ENCODE peak calls at places on chromosomes 3 and 15, in ten cellular contexts. One of them, this sample, is unnamed.

GRCh38 chr3:139578783-139579182 is 39.2 kb upstream of the RBP1 start:
- DNase-seq in mucosa of descending colon: no peak
- DNase-seq in vagina: no peak
- DNase-seq in cardiac muscle cell: no peak
- DNase-seq in lower lobe of right lung: no peak
- DNase-seq in MM.1S: no peak
- DNase-seq in foreskin keratinocyte: no peak
- DNase-seq in naive thymus-derived CD4-positive, alpha-beta T cell: no peak
- DNase-seq in CD8-positive, alpha-beta memory T cell: no peak
- DNase-seq in HCT116: no peak
- DNase-seq in this sample: no peak

GRCh38 chr3:186165331-186165730 is 56.4 kb upstream of the ETV5 start:
- DNase-seq in mucosa of descending colon: no peak
- DNase-seq in vagina: no peak
- DNase-seq in cardiac muscle cell: no peak
- DNase-seq in lower lobe of right lung: no peak
- DNase-seq in MM.1S: no peak
- DNase-seq in foreskin keratinocyte: no peak
- DNase-seq in naive thymus-derived CD4-positive, alpha-beta T cell: no peak
- DNase-seq in CD8-positive, alpha-beta memory T cell: no peak
- DNase-seq in HCT116: no peak
- DNase-seq in this sample: no peak

GRCh38 chr3:18295171-18295920 is 129.8 kb downstream of the SATB1 start:
- DNase-seq in mucosa of descending colon: no peak
- DNase-seq in vagina: no peak
- DNase-seq in cardiac muscle cell: peak; percentile 81
- DNase-seq in lower lobe of right lung: peak; percentile 68
- DNase-seq in MM.1S: peak; percentile 52
- DNase-seq in foreskin keratinocyte: peak; percentile 81
- DNase-seq in naive thymus-derived CD4-positive, alpha-beta T cell: no peak
- DNase-seq in CD8-positive, alpha-beta memory T cell: no peak
- DNase-seq in HCT116: peak; percentile 87
- DNase-seq in this sample: no peak

GRCh38 chr3:16767006-16767405 is 117.7 kb upstream of the PLCL2 start:
- DNase-seq in mucosa of descending colon: no peak
- DNase-seq in vagina: no peak
- DNase-seq in cardiac muscle cell: peak; percentile 52
- DNase-seq in lower lobe of right lung: no peak
- DNase-seq in MM.1S: no peak
- DNase-seq in foreskin keratinocyte: no peak
- DNase-seq in naive thymus-derived CD4-positive, alpha-beta T cell: no peak
- DNase-seq in CD8-positive, alpha-beta memory T cell: no peak
- DNase-seq in HCT116: no peak
- DNase-seq in this sample: no peak

GRCh38 chr3:174330303-174330702 is 528.8 kb upstream of the NAALADL2 start:
- DNase-seq in mucosa of descending colon: no peak
- DNase-seq in vagina: no peak
- DNase-seq in cardiac muscle cell: no peak
- DNase-seq in lower lobe of right lung: no peak
- DNase-seq in MM.1S: no peak
- DNase-seq in foreskin keratinocyte: peak; percentile 1
- DNase-seq in naive thymus-derived CD4-positive, alpha-beta T cell: no peak
- DNase-seq in CD8-positive, alpha-beta memory T cell: no peak
- DNase-seq in HCT116: no peak
- DNase-seq in this sample: no peak

GRCh38 chr3:183468424-183468823 is 40.0 kb upstream of the MCF2L2 start:
- DNase-seq in mucosa of descending colon: no peak
- DNase-seq in vagina: no peak
- DNase-seq in cardiac muscle cell: no peak
- DNase-seq in lower lobe of right lung: no peak
- DNase-seq in MM.1S: peak; percentile 42
- DNase-seq in foreskin keratinocyte: no peak
- DNase-seq in naive thymus-derived CD4-positive, alpha-beta T cell: no peak
- DNase-seq in CD8-positive, alpha-beta memory T cell: no peak
- DNase-seq in HCT116: no peak
- DNase-seq in this sample: no peak

GRCh38 chr15:66879511-66879910 is 177.5 kb downstream of the SMAD6 start:
- DNase-seq in mucosa of descending colon: no peak
- DNase-seq in vagina: no peak
- DNase-seq in cardiac muscle cell: no peak
- DNase-seq in lower lobe of right lung: no peak
- DNase-seq in MM.1S: no peak
- DNase-seq in foreskin keratinocyte: no peak
- DNase-seq in naive thymus-derived CD4-positive, alpha-beta T cell: no peak
- DNase-seq in CD8-positive, alpha-beta memory T cell: no peak
- DNase-seq in HCT116: no peak
- DNase-seq in this sample: no peak

GRCh38 chr3:71689305-71689704 is 35.9 kb downstream of the EIF4E3 start:
- DNase-seq in mucosa of descending colon: no peak
- DNase-seq in vagina: no peak
- DNase-seq in cardiac muscle cell: no peak
- DNase-seq in lower lobe of right lung: no peak
- DNase-seq in MM.1S: no peak
- DNase-seq in foreskin keratinocyte: no peak
- DNase-seq in naive thymus-derived CD4-positive, alpha-beta T cell: no peak
- DNase-seq in CD8-positive, alpha-beta memory T cell: no peak
- DNase-seq in HCT116: no peak
- DNase-seq in this sample: no peak

GRCh38 chr3:109647985-109648384 is 310.6 kb upstream of the DPPA4 start:
- DNase-seq in mucosa of descending colon: no peak
- DNase-seq in vagina: no peak
- DNase-seq in cardiac muscle cell: no peak
- DNase-seq in lower lobe of right lung: no peak
- DNase-seq in MM.1S: no peak
- DNase-seq in foreskin keratinocyte: no peak
- DNase-seq in naive thymus-derived CD4-positive, alpha-beta T cell: no peak
- DNase-seq in CD8-positive, alpha-beta memory T cell: no peak
- DNase-seq in HCT116: no peak
- DNase-seq in this sample: no peak
- H3K4me1 ChIP-seq in mucosa of descending colon: no peaks in the 10 kb centered on the region
- H3K4me1 ChIP-seq in vagina: no peaks in the 10 kb centered on the region
- H3K4me1 ChIP-seq in cardiac muscle cell: no peaks in the 10 kb centered on the region
- H3K4me1 ChIP-seq in lower lobe of right lung: no peaks in the 10 kb centered on the region
- H3K4me1 ChIP-seq in MM.1S: no peaks in the 10 kb centered on the region
- H3K4me1 ChIP-seq in foreskin keratinocyte: no peaks in the 10 kb centered on the region
- H3K4me1 ChIP-seq in naive thymus-derived CD4-positive, alpha-beta T cell: no peaks in the 10 kb centered on the region
- H3K4me1 ChIP-seq in CD8-positive, alpha-beta memory T cell: no peaks in the 10 kb centered on the region
- H3K4me1 ChIP-seq in HCT116: peaks cover 6% of the 10 kb centered on the region
- H3K4me1 ChIP-seq in this sample: no peaks in the 10 kb centered on the region

GRCh38 chr3:167734498-167735232 is at the start of gene PDCD10:
- DNase-seq in mucosa of descending colon: peak; percentile 99
- DNase-seq in vagina: peak; percentile 99
- DNase-seq in cardiac muscle cell: peak; percentile 99
- DNase-seq in lower lobe of right lung: peak; percentile 99
- DNase-seq in MM.1S: peak; percentile 100
- DNase-seq in foreskin keratinocyte: peak; percentile 98
- DNase-seq in naive thymus-derived CD4-positive, alpha-beta T cell: peak; percentile 98
- DNase-seq in CD8-positive, alpha-beta memory T cell: peak; percentile 97
- DNase-seq in HCT116: peak; percentile 98
- DNase-seq in this sample: peak; percentile 99

GRCh38 chr3:167729591-167729990 is 5.1 kb downstream of the PDCD10 start:
- DNase-seq in mucosa of descending colon: no peak
- DNase-seq in vagina: no peak
- DNase-seq in cardiac muscle cell: no peak
- DNase-seq in lower lobe of right lung: no peak
- DNase-seq in MM.1S: no peak
- DNase-seq in foreskin keratinocyte: no peak
- DNase-seq in naive thymus-derived CD4-positive, alpha-beta T cell: no peak
- DNase-seq in CD8-positive, alpha-beta memory T cell: no peak
- DNase-seq in HCT116: no peak
- DNase-seq in this sample: no peak

GRCh38 chr3:167731393-167731792 is 3.3 kb downstream of the PDCD10 start:
- DNase-seq in mucosa of descending colon: no peak
- DNase-seq in vagina: no peak
- DNase-seq in cardiac muscle cell: no peak
- DNase-seq in lower lobe of right lung: no peak
- DNase-seq in MM.1S: no peak
- DNase-seq in foreskin keratinocyte: no peak
- DNase-seq in naive thymus-derived CD4-positive, alpha-beta T cell: no peak
- DNase-seq in CD8-positive, alpha-beta memory T cell: no peak
- DNase-seq in HCT116: no peak
- DNase-seq in this sample: no peak

GRCh38 chr3:167733961-167734497 is 663 bp downstream of the PDCD10 start:
- DNase-seq in mucosa of descending colon: no peak
- DNase-seq in vagina: no peak
- DNase-seq in cardiac muscle cell: no peak
- DNase-seq in lower lobe of right lung: no peak
- DNase-seq in MM.1S: peak; percentile 43
- DNase-seq in foreskin keratinocyte: peak; percentile 20
- DNase-seq in naive thymus-derived CD4-positive, alpha-beta T cell: peak; percentile 1
- DNase-seq in CD8-positive, alpha-beta memory T cell: no peak
- DNase-seq in HCT116: no peak
- DNase-seq in this sample: no peak

DNA sequence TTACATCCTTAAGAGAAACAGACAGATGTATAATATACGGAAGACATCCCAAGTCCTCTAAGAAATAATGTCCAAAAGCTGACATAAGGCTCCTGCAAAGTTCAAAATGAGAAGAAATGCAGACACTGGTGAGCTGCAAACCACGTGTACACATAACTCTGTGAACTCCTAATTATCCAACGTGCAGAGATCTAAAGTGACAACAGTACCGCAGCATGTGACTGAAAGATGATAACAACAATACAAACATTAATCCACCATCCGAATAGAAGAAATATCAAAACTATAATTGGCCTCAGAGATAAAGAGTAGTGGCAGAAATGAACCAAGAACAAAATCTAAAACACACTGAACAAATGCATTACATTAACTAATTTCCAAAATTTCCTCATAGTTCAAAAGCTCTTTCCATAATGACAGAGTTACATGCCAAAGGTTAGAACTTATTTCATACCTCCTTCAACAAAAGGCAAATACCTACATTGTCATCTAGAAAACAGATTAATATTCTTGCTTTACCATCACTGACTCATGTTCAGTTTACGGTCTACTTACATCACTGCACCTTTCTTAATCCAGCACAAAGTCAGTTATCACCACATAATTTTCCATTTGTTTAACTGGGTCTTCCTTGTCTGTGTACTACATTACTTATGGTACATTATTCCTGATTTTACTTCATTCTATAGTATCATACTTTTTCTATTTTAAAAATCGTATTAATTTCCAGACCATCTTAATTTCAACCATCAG is 2.2 kb downstream of the PDCD10 start:
- DNase-seq in mucosa of descending colon: no peak
- DNase-seq in vagina: no peak
- DNase-seq in cardiac muscle cell: no peak
- DNase-seq in lower lobe of right lung: no peak
- DNase-seq in MM.1S: no peak
- DNase-seq in foreskin keratinocyte: no peak
- DNase-seq in naive thymus-derived CD4-positive, alpha-beta T cell: no peak
- DNase-seq in CD8-positive, alpha-beta memory T cell: no peak
- DNase-seq in HCT116: no peak
- DNase-seq in this sample: no peak
- H3K4me1 ChIP-seq in mucosa of descending colon: peaks cover 15% of the 10 kb centered on the region
- H3K4me1 ChIP-seq in vagina: peaks cover 46% of the 10 kb centered on the region
- H3K4me1 ChIP-seq in cardiac muscle cell: peaks cover 34% of the 10 kb centered on the region
- H3K4me1 ChIP-seq in lower lobe of right lung: peaks cover 37% of the 10 kb centered on the region
- H3K4me1 ChIP-seq in MM.1S: peaks cover 22% of the 10 kb centered on the region
- H3K4me1 ChIP-seq in foreskin keratinocyte: peaks cover 26% of the 10 kb centered on the region
- H3K4me1 ChIP-seq in naive thymus-derived CD4-positive, alpha-beta T cell: peaks cover 20% of the 10 kb centered on the region
- H3K4me1 ChIP-seq in CD8-positive, alpha-beta memory T cell: peaks cover 57% of the 10 kb centered on the region
- H3K4me1 ChIP-seq in HCT116: peaks cover 5% of the 10 kb centered on the region
- H3K4me1 ChIP-seq in this sample: no peaks in the 10 kb centered on the region

GRCh38 chr15:39974656-39975230 is 40.8 kb downstream of the EIF2AK4 start:
- DNase-seq in mucosa of descending colon: no peak
- DNase-seq in vagina: no peak
- DNase-seq in cardiac muscle cell: no peak
- DNase-seq in lower lobe of right lung: no peak
- DNase-seq in MM.1S: no peak
- DNase-seq in foreskin keratinocyte: no peak
- DNase-seq in naive thymus-derived CD4-positive, alpha-beta T cell: no peak
- DNase-seq in CD8-positive, alpha-beta memory T cell: no peak
- DNase-seq in HCT116: no peak
- DNase-seq in this sample: no peak

GRCh38 chr15:39976291-39977274 is 42.7 kb downstream of the EIF2AK4 start:
- DNase-seq in mucosa of descending colon: peak; percentile 72
- DNase-seq in vagina: no peak
- DNase-seq in cardiac muscle cell: peak; percentile 50
- DNase-seq in lower lobe of right lung: peak; percentile 59
- DNase-seq in MM.1S: no peak
- DNase-seq in foreskin keratinocyte: no peak
- DNase-seq in naive thymus-derived CD4-positive, alpha-beta T cell: no peak
- DNase-seq in CD8-positive, alpha-beta memory T cell: peak; percentile 13
- DNase-seq in HCT116: no peak
- DNase-seq in this sample: peak; percentile 85

DNA sequence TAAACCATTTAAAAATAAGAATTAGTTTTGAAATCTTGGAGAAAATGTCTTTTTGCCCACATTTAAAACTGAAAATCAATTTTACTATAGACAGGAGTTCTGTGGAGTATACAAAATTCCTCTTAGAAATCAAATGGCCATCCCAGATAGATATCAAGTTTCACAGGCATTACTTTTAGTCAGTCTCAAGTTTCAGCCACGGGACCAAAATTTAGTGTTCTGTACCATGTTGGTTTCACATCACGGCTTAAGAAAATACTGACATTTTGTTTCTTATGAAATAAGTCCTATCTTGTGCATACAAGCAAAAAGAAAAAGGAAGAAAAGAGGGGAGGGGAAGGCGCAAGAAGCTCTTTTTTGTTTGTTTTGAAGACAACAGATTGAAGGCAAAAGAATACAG is 45.7 kb downstream of the EIF2AK4 start:
- DNase-seq in mucosa of descending colon: no peak
- DNase-seq in vagina: no peak
- DNase-seq in cardiac muscle cell: no peak
- DNase-seq in lower lobe of right lung: no peak
- DNase-seq in MM.1S: peak; percentile 34
- DNase-seq in foreskin keratinocyte: no peak
- DNase-seq in naive thymus-derived CD4-positive, alpha-beta T cell: no peak
- DNase-seq in CD8-positive, alpha-beta memory T cell: no peak
- DNase-seq in HCT116: no peak
- DNase-seq in this sample: no peak
- H3K4me1 ChIP-seq in mucosa of descending colon: no peaks in the 10 kb centered on the region
- H3K4me1 ChIP-seq in vagina: peaks cover 10% of the 10 kb centered on the region
- H3K4me1 ChIP-seq in cardiac muscle cell: no peaks in the 10 kb centered on the region
- H3K4me1 ChIP-seq in lower lobe of right lung: no peaks in the 10 kb centered on the region
- H3K4me1 ChIP-seq in MM.1S: peaks cover 14% of the 10 kb centered on the region
- H3K4me1 ChIP-seq in foreskin keratinocyte: no peaks in the 10 kb centered on the region
- H3K4me1 ChIP-seq in naive thymus-derived CD4-positive, alpha-beta T cell: no peaks in the 10 kb centered on the region
- H3K4me1 ChIP-seq in CD8-positive, alpha-beta memory T cell: no peaks in the 10 kb centered on the region
- H3K4me1 ChIP-seq in HCT116: no peaks in the 10 kb centered on the region
- H3K4me1 ChIP-seq in this sample: no peaks in the 10 kb centered on the region

GRCh38 chr3:48597408-48597800 is 2.3 kb upstream of the COL7A1 start:
- DNase-seq in mucosa of descending colon: no peak
- DNase-seq in vagina: no peak
- DNase-seq in cardiac muscle cell: no peak
- DNase-seq in lower lobe of right lung: no peak
- DNase-seq in MM.1S: no peak
- DNase-seq in foreskin keratinocyte: no peak
- DNase-seq in naive thymus-derived CD4-positive, alpha-beta T cell: no peak
- DNase-seq in CD8-positive, alpha-beta memory T cell: no peak
- DNase-seq in HCT116: no peak
- DNase-seq in this sample: no peak

GRCh38 chr3:48599509-48600285 is 4.6 kb upstream of the COL7A1 start:
- DNase-seq in mucosa of descending colon: no peak
- DNase-seq in vagina: no peak
- DNase-seq in cardiac muscle cell: no peak
- DNase-seq in lower lobe of right lung: no peak
- DNase-seq in MM.1S: no peak
- DNase-seq in foreskin keratinocyte: no peak
- DNase-seq in naive thymus-derived CD4-positive, alpha-beta T cell: no peak
- DNase-seq in CD8-positive, alpha-beta memory T cell: no peak
- DNase-seq in HCT116: no peak
- DNase-seq in this sample: no peak

GRCh38 chr3:48600711-48601621 is 5.8 kb upstream of the COL7A1 start:
- DNase-seq in mucosa of descending colon: no peak
- DNase-seq in vagina: no peak
- DNase-seq in cardiac muscle cell: no peak
- DNase-seq in lower lobe of right lung: no peak
- DNase-seq in MM.1S: no peak
- DNase-seq in foreskin keratinocyte: no peak
- DNase-seq in naive thymus-derived CD4-positive, alpha-beta T cell: no peak
- DNase-seq in CD8-positive, alpha-beta memory T cell: no peak
- DNase-seq in HCT116: no peak
- DNase-seq in this sample: no peak

GRCh38 chr3:48598323-48599076 is 3.4 kb upstream of the COL7A1 start:
- DNase-seq in mucosa of descending colon: no peak
- DNase-seq in vagina: no peak
- DNase-seq in cardiac muscle cell: peak; percentile 33
- DNase-seq in lower lobe of right lung: no peak
- DNase-seq in MM.1S: no peak
- DNase-seq in foreskin keratinocyte: peak; percentile 98
- DNase-seq in naive thymus-derived CD4-positive, alpha-beta T cell: no peak
- DNase-seq in CD8-positive, alpha-beta memory T cell: no peak
- DNase-seq in HCT116: no peak
- DNase-seq in this sample: no peak

DNA sequence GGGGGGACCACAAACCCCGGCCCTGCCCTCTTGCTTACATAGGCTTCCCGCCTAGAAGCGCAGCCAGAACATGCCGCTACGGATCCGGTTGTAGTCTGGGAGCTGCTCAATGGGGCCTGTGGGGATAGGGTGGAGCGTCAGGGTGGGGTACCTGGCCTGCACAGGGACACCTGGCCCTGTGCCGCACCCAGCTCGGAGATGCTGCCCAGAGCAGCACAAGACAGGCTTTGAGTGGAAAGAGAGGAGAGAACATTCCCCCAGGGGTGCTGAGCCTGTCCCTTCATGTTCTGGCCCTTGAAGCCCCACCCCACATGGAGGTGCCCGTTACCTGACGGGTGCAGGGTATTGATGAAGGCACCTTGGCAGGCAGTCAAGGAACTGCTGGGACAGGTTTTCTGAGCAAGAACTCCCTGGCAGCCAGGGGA is 4.0 kb upstream of the COL7A1 start:
- DNase-seq in mucosa of descending colon: no peak
- DNase-seq in vagina: no peak
- DNase-seq in cardiac muscle cell: no peak
- DNase-seq in lower lobe of right lung: no peak
- DNase-seq in MM.1S: no peak
- DNase-seq in foreskin keratinocyte: peak; percentile 98
- DNase-seq in naive thymus-derived CD4-positive, alpha-beta T cell: no peak
- DNase-seq in CD8-positive, alpha-beta memory T cell: no peak
- DNase-seq in HCT116: no peak
- DNase-seq in this sample: no peak
- H3K4me1 ChIP-seq in mucosa of descending colon: peaks cover 15% of the 10 kb centered on the region
- H3K4me1 ChIP-seq in vagina: peaks cover 72% of the 10 kb centered on the region
- H3K4me1 ChIP-seq in cardiac muscle cell: peaks cover 6% of the 10 kb centered on the region
- H3K4me1 ChIP-seq in lower lobe of right lung: no peaks in the 10 kb centered on the region
- H3K4me1 ChIP-seq in MM.1S: no peaks in the 10 kb centered on the region
- H3K4me1 ChIP-seq in foreskin keratinocyte: peaks cover 22% of the 10 kb centered on the region
- H3K4me1 ChIP-seq in naive thymus-derived CD4-positive, alpha-beta T cell: no peaks in the 10 kb centered on the region
- H3K4me1 ChIP-seq in CD8-positive, alpha-beta memory T cell: no peaks in the 10 kb centered on the region
- H3K4me1 ChIP-seq in HCT116: peaks cover 11% of the 10 kb centered on the region
- H3K4me1 ChIP-seq in this sample: no peaks in the 10 kb centered on the region

This sample was measured in right lobe of liver.